ENCODE peak calls at places on chromosome 14, in ten cellular contexts. I, A, Y, D, Z, V, L, Q, B and W are unnamed samples.

GRCh38 chr14:46819117-46819516 is 167.5 kb upstream of the RPL10L start:
- DNase-seq in Y (no peak), B (peak), D (no peak), Z (no peak), L (no peak), Q (no peak), I (no peak), V (no peak), A (peak), W (no peak)

GRCh38 chr14:96637521-96637920 is 135.3 kb downstream of the PAPOLA start:
- DNase-seq in Y (no peak), V (no peak), L (no peak), A (no peak), Q (no peak), B (no peak), Z (no peak), I (no peak), D (peak), W (peak)

GRCh38 chr14:32203928-32204357 is 874 bp upstream of the RNU6-8 start:
- DNase-seq in B (peak), D (no peak), A (no peak), Z (peak), L (peak), Q (peak), I (no peak), Y (peak), V (no peak), W (peak)

GRCh38 chr14:83196235-83196634 is 1662.6 kb upstream of the SEL1L start:
- DNase-seq in Z (no peak), B (no peak), V (no peak), Q (no peak), L (no peak), D (no peak), A (no peak), Y (no peak), I (no peak), W (no peak)

GRCh38 chr14:81352413-81352812 is 47.7 kb downstream of the STON2 start:
- DNase-seq in D (no peak), I (no peak), Y (no peak), A (no peak), L (no peak), Z (no peak), V (no peak), B (no peak), Q (no peak), W (no peak)

GRCh38 chr14:53109028-53109687 is 44.0 kb downstream of the DDHD1 start:
- DNase-seq in I (no peak), Q (no peak), V (no peak), B (no peak), Z (no peak), L (peak), A (no peak), D (no peak), Y (no peak), W (no peak)

GRCh38 chr14:90398841-90399540 is 2.2 kb downstream of the CALM1 start:
- DNase-seq in A (no peak), V (no peak), I (no peak), L (no peak), Q (no peak), D (no peak), B (no peak), Y (no peak), Z (no peak), W (no peak)

GRCh38 chr14:63777024-63777423 is 49.2 kb upstream of the SGPP1 start:
- DNase-seq in D (no peak), L (no peak), V (no peak), A (no peak), Z (no peak), B (no peak), I (peak), Y (no peak), Q (no peak), W (no peak)

GRCh38 chr14:87908591-87908990 is 84.4 kb downstream of the GALC start:
- DNase-seq in L (no peak), B (no peak), Z (peak), I (no peak), Y (no peak), V (no peak), Q (no peak), A (no peak), D (no peak), W (no peak)

GRCh38 chr14:58638231-58639205 is 756 bp downstream of the DACT1 start:
- DNase-seq in Y (peak), L (peak), Z (peak), B (peak), Q (peak), V (peak), D (no peak), I (peak), A (peak), W (no peak)

GRCh38 chr14:93925374-93925895 is 1.7 kb upstream of the FAM181A start:
- DNase-seq in A (no peak), B (no peak), V (no peak), Y (no peak), I (no peak), D (no peak), Q (no peak), Z (no peak), L (no peak), W (no peak)

GRCh38 chr14:103056322-103057027 is 874 bp downstream of the CDC42BPB start:
- DNase-seq in Z (peak), Q (peak), L (no peak), D (no peak), Y (peak), I (peak), B (peak), V (peak), A (peak), W (no peak)

GRCh38 chr14:23364604-23365352 is at the start of gene EFS:
- DNase-seq in V (peak), Q (peak), B (peak), A (peak), Z (no peak), Y (no peak), I (no peak), L (no peak), D (no peak), W (peak)

GRCh38 chr14:76768201-76768656 is 7.0 kb downstream of the VASH1 start:
- DNase-seq in D (no peak), Z (peak), V (peak), A (no peak), L (peak), Q (peak), I (no peak), B (no peak), Y (no peak), W (no peak)

GRCh38 chr14:63598821-63599220 is 42.9 kb downstream of the WDR89 start:
- DNase-seq in I (no peak), Q (no peak), D (no peak), A (no peak), Y (no peak), L (no peak), Z (no peak), V (no peak), B (no peak), W (no peak)

GRCh38 chr14:101972126-101972785 is 7.9 kb downstream of the DYNC1H1 start:
- DNase-seq in A (peak), V (peak), D (peak), I (peak), L (no peak), Z (peak), B (peak), Q (peak), Y (peak), W (peak)

GRCh38 chr14:50524731-50525510 is 7.4 kb downstream of the MAP4K5 start:
- DNase-seq in D (no peak), Y (no peak), Z (no peak), V (no peak), Q (no peak), I (no peak), A (no peak), L (no peak), B (no peak), W (no peak)

GRCh38 chr14:77648520-77649200 is 32.2 kb upstream of the SPTLC2 start:
- DNase-seq in A (no peak), B (no peak), V (no peak), D (no peak), I (no peak), Y (no peak), L (no peak), Q (no peak), Z (no peak), W (no peak)

GRCh38 chr14:59997496-59997895 is 77.6 kb downstream of the LRRC9 start:
- DNase-seq in V (no peak), Q (no peak), Z (no peak), D (no peak), A (no peak), Y (no peak), L (no peak), I (peak), B (no peak), W (no peak)

GRCh38 chr14:20632831-20633771 is 8.4 kb downstream of the OR6S1 start:
- DNase-seq in Q (no peak), V (no peak), Y (peak), A (peak), L (peak), I (peak), Z (peak), B (peak), D (no peak), W (no peak)

GRCh38 chr14:76011959-76012802 is 26.6 kb downstream of the IFT43 start:
- DNase-seq in Y (no peak), V (peak), D (no peak), L (no peak), I (no peak), A (no peak), Q (peak), Z (no peak), B (no peak), W (no peak)

GRCh38 chr14:101838476-101838875 is 77.0 kb downstream of the PPP2R5C start:
- DNase-seq in V (no peak), I (peak), B (no peak), A (no peak), Y (no peak), L (no peak), Z (peak), D (no peak), Q (no peak), W (no peak)

GRCh38 chr14:35161231-35161630 is 38.9 kb downstream of the PRORP start:
- DNase-seq in Q (no peak), Z (no peak), I (no peak), Y (no peak), B (no peak), L (peak), D (no peak), A (no peak), V (no peak), W (no peak)

GRCh38 chr14:39102265-39102968 is 618 bp downstream of the SEC23A start:
- DNase-seq in L (peak), Z (peak), D (no peak), A (no peak), Q (no peak), B (peak), Y (no peak), I (peak), V (no peak), W (no peak)

GRCh38 chr14:91354979-91355685 is 62.5 kb downstream of the CCDC88C start:
- DNase-seq in I (no peak), B (peak), Y (no peak), L (peak), Q (no peak), A (peak), V (no peak), Z (no peak), D (no peak), W (no peak)

GRCh38 chr14:77158175-77158908 is 16.8 kb upstream of the ZDHHC22 start:
- DNase-seq in I (peak), B (no peak), V (no peak), A (peak), D (no peak), L (no peak), Y (peak), Q (peak), Z (peak), W (no peak)

GRCh38 chr14:28398501-28398900 is 368.1 kb upstream of the FOXG1 start:
- DNase-seq in Z (no peak), A (no peak), Y (no peak), I (peak), B (no peak), V (no peak), L (no peak), Q (no peak), D (no peak), W (no peak)

GRCh38 chr14:33529773-33530172 is 421.1 kb downstream of the EGLN3 start:
- DNase-seq in D (no peak), Q (no peak), V (no peak), Y (no peak), I (no peak), Z (no peak), L (no peak), A (no peak), B (no peak), W (no peak)

GRCh38 chr14:65214741-65215140 is 112.4 kb upstream of the MAX start:
- DNase-seq in I (no peak), V (no peak), B (no peak), Z (no peak), L (no peak), D (no peak), A (no peak), Y (no peak), Q (peak), W (no peak)

GRCh38 chr14:61889914-61890351 is 127.7 kb downstream of the SNAPC1 start:
- DNase-seq in B (no peak), Q (no peak), D (no peak), L (peak), V (no peak), Z (no peak), A (no peak), I (no peak), Y (no peak), W (no peak)
- TF ChIP-seq CTCF in B (no peak), Q (no peak), D (no peak), L (no peak), V (no peak), Z (no peak), A (no peak), I (no peak), Y (no peak), W (no peak)

GRCh38 chr14:99899578-99900178 is 106.5 kb downstream of the EML1 start:
- DNase-seq in Y (no peak), L (no peak), B (no peak), A (no peak), V (no peak), D (no peak), Z (no peak), I (peak), Q (no peak), W (no peak)
- TF ChIP-seq CTCF in Y (no peak), L (peak), B (peak), A (peak), V (peak), D (no peak), Z (peak), I (peak), Q (peak), W (peak)

DNA sequence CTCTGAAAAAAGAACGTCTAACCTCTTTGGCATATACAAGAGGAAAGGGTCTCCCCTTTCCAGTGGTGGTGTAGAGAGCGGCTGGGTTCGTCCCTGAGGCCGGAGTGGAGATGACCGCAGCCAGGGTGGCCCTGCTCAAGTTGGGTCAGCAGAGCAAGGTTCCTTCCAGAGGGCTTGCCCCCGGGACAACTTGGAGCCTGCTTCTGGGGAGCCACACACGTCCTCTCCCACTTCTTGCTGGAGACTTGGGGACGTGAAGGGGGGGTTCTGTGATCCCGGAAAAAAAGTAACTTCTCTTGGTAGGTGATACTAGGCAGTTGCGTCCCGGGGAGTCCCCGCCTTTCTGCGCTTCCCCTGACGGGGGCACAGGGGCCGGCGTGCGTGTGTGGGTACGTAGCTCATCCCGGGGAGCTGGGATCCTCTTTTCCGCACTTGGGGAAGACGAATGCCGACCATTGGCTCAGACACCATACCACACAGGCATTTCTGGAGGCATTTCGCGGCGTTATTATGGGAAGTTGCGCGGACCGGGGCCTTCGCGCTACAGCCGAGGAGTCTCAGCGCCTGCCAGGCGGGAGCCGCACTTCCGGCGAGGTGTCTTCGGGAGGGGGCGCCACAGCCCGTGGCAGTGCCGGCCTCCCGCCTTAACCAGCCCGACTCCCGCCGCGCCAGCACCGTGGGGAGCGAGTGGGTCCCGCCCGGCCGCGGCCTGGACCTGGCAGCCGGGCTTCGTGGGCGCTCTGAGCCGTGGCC is 14.8 kb upstream of the PAX9 start:
- DNase-seq in V (no peak), Y (peak), I (no peak), D (no peak), B (peak), Q (no peak), A (no peak), Z (peak), L (no peak), W (no peak)
- TF ChIP-seq CTCF in V (no peak), Y (no peak), I (no peak), D (no peak), B (no peak), Q (no peak), A (no peak), Z (peak), L (no peak), W (no peak)

GRCh38 chr14:105167303-105168092 is 1.1 kb downstream of the JAG2 start:
- DNase-seq in D (no peak), Y (peak), Q (no peak), L (no peak), V (no peak), I (no peak), B (peak), A (peak), Z (peak), W (no peak)
- TF ChIP-seq CTCF in D (no peak), Y (no peak), Q (no peak), L (peak), V (no peak), I (no peak), B (no peak), A (peak), Z (no peak), W (no peak)

GRCh38 chr14:105087963-105088811 is 23.0 kb upstream of the GPR132 start:
- DNase-seq in Q (peak), Y (peak), I (peak), A (peak), Z (peak), L (peak), B (peak), D (no peak), V (peak), W (peak)
- TF ChIP-seq CTCF in Q (no peak), Y (no peak), I (no peak), A (no peak), Z (no peak), L (no peak), B (no peak), D (no peak), V (no peak), W (no peak)

DNA sequence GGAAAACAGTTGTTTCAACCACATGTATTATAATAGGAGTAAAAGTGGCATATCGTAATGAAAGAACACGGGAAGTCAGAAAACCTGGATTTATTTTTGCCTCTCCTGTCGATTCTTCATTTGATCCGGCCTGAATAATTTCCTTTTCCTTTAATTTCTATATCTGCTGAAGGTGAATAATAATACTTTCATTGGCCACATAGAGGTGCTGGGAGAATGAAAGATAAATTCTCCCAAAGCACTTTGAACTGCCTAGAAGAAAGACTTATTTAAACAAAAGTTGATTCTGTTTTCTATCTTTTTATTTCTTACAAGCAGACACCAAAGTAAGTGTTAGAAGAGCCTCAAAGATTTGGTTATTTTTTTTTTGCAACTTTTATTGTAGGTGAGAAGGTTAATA is 339.1 kb downstream of the RAD51B start:
- DNase-seq in A (no peak), L (no peak), Y (no peak), Z (no peak), I (no peak), V (no peak), Q (no peak), B (no peak), D (no peak), W (no peak)
- TF ChIP-seq CTCF in A (no peak), L (no peak), Y (no peak), Z (no peak), I (no peak), V (no peak), Q (no peak), B (no peak), D (no peak), W (no peak)

GRCh38 chr14:99522934-99523660 is 41.9 kb downstream of the CCNK start:
- DNase-seq in D (no peak), Z (peak), A (peak), Q (peak), V (no peak), Y (no peak), L (no peak), B (peak), I (no peak), W (no peak)

GRCh38 chr14:99523661-99524050 is 42.4 kb downstream of the CCNK start:
- DNase-seq in Z (no peak), I (no peak), L (no peak), Y (no peak), Q (no peak), D (no peak), B (no peak), A (peak), V (no peak), W (no peak)

GRCh38 chr14:99525699-99526080 is 44.5 kb downstream of the CCNK start:
- DNase-seq in D (no peak), I (no peak), A (no peak), Q (peak), Z (no peak), V (no peak), L (no peak), Y (no peak), B (peak), W (no peak)

GRCh38 chr14:99524091-99524661 is 43.0 kb downstream of the CCNK start:
- DNase-seq in L (no peak), D (no peak), I (peak), Y (no peak), Z (peak), B (peak), Q (peak), V (no peak), A (peak), W (no peak)

DNA sequence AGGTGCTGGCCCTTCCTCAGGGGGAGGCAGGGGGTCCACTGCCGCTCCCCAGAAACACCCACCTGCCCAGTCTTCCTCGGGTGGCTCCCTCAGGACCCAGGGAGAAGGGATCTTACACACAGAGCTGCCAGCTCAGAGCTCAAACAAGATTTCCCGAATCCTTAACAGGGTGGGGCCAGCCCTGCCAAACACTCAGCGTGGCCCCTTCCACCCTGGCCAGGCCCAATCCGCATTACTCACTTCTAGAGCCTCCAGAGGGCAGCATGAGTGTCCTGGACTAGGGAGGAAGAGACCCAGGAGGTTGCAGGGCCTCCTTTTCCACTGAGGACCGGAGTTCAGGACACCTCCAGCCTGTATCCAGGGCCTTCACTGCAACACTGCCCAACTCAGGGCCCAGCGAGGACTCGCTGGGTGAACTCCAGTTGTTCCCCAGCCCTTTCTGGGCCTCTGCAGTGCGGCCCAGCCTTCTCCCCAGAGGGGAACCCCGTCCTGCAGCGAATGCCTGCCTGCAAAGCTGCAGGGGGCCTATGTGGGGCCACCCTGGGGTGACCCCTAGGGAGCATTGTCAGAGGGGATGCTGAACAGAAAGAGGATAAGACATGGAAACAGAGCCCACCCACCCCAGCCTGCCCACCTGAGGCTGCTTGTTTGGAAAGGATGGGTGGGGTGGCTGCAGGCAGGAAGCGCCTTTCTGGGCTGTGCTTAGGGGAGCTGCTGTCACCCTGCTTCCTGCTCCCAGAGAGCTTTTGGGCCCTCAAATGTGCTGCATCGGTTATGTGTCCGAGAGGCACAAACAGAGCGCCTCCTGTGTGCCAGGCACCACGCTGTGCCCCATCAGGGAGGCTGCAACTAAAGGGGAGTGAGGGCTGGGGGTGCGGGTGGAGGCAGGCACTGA is 43.8 kb downstream of the CCNK start:
- DNase-seq in Y (peak), V (no peak), Q (peak), A (peak), L (peak), Z (no peak), D (no peak), I (peak), B (peak), W (no peak)
- TF ChIP-seq CTCF in Y (no peak), V (no peak), Q (peak), A (no peak), L (no peak), Z (peak), D (no peak), I (peak), B (no peak), W (no peak)

GRCh38 chr14:100278702-100279101 is 27.5 kb downstream of the SLC25A29 start:
- DNase-seq in B (no peak), Y (no peak), D (no peak), A (no peak), V (no peak), Q (no peak), I (peak), L (no peak), Z (peak), W (no peak)
- TF ChIP-seq CTCF in B (no peak), Y (no peak), D (no peak), A (no peak), V (no peak), Q (no peak), I (peak), L (no peak), Z (peak), W (no peak)

GRCh38 chr14:54797986-54798385 is 104.6 kb downstream of the GCH1 start:
- DNase-seq in I (no peak), Q (no peak), Z (no peak), Y (no peak), V (no peak), B (no peak), L (no peak), A (no peak), D (no peak), W (no peak)
- TF ChIP-seq CTCF in I (no peak), Q (no peak), Z (no peak), Y (no peak), V (no peak), B (no peak), L (no peak), A (no peak), D (no peak), W (no peak)